ENCODE peak calls at places on chromosome 1, in seven cellular contexts. One of them, this sample, is unnamed.

GRCh38 chr1:225835752-225836151 is 25.8 kb downstream of the EPHX1 start:
- DNase-seq in left ventricle myocardium inferior: peak; percentile 82
- DNase-seq in activated T-helper 1 cell treated with anti-CD3 and anti-CD28 coated beads, Interleukin-12 subunit alpha, Interleukin-12 subunit beta, Interleukin-2, Interleukin-4 antibody, amounts not matched to agents 30 ng/mL and 10 ng/mL and 1 ng/mL, durations not matched to agents 14 hours and 24 hours and 36 hours: no peak
- DNase-seq in left cardiac atrium: peak; percentile 73
- DNase-seq in HuH-7.5: no peak
- DNase-seq in NCI-H2081: no peak
- DNase-seq in aorta: peak; percentile 91
- DNase-seq in this sample: peak; percentile 54

GRCh38 chr1:30725450-30726095 is 2.2 kb upstream of the MATN1 start:
- DNase-seq in left ventricle myocardium inferior: no peak
- DNase-seq in aorta: no peak
- DNase-seq in activated T-helper 1 cell treated with anti-CD3 and anti-CD28 coated beads, Interleukin-12 subunit alpha, Interleukin-12 subunit beta, Interleukin-2, Interleukin-4 antibody, amounts not matched to agents 30 ng/mL and 10 ng/mL and 1 ng/mL, durations not matched to agents 14 hours and 24 hours and 36 hours: no peak
- DNase-seq in NCI-H2081: no peak
- DNase-seq in left cardiac atrium: no peak
- DNase-seq in HuH-7.5: no peak
- DNase-seq in this sample: no peak

GRCh38 chr1:45552309-45552708 is 1.7 kb downstream of the AKR1A1 start:
- DNase-seq in activated T-helper 1 cell treated with anti-CD3 and anti-CD28 coated beads, Interleukin-12 subunit alpha, Interleukin-12 subunit beta, Interleukin-2, Interleukin-4 antibody, amounts not matched to agents 30 ng/mL and 10 ng/mL and 1 ng/mL, durations not matched to agents 14 hours and 24 hours and 36 hours: no peak
- DNase-seq in aorta: peak; percentile 31
- DNase-seq in NCI-H2081: peak; percentile 55
- DNase-seq in left cardiac atrium: no peak
- DNase-seq in HuH-7.5: no peak
- DNase-seq in left ventricle myocardium inferior: no peak
- DNase-seq in this sample: no peak

GRCh38 chr1:203599875-203600781 is 26.5 kb upstream of the ATP2B4 start:
- DNase-seq in aorta: no peak
- DNase-seq in activated T-helper 1 cell treated with anti-CD3 and anti-CD28 coated beads, Interleukin-12 subunit alpha, Interleukin-12 subunit beta, Interleukin-2, Interleukin-4 antibody, amounts not matched to agents 30 ng/mL and 10 ng/mL and 1 ng/mL, durations not matched to agents 14 hours and 24 hours and 36 hours: no peak
- DNase-seq in NCI-H2081: no peak
- DNase-seq in left ventricle myocardium inferior: no peak
- DNase-seq in HuH-7.5: no peak
- DNase-seq in left cardiac atrium: no peak
- DNase-seq in this sample: no peak

GRCh38 chr1:27403065-27403726 is 10.8 kb downstream of the GPR3 start:
- DNase-seq in left cardiac atrium: peak; percentile 74
- DNase-seq in HuH-7.5: no peak
- DNase-seq in aorta: peak; percentile 90
- DNase-seq in NCI-H2081: no peak
- DNase-seq in left ventricle myocardium inferior: peak; percentile 75
- DNase-seq in activated T-helper 1 cell treated with anti-CD3 and anti-CD28 coated beads, Interleukin-12 subunit alpha, Interleukin-12 subunit beta, Interleukin-2, Interleukin-4 antibody, amounts not matched to agents 30 ng/mL and 10 ng/mL and 1 ng/mL, durations not matched to agents 14 hours and 24 hours and 36 hours: no peak
- DNase-seq in this sample: peak; percentile 93

GRCh38 chr1:21763236-21763635 is 19.7 kb downstream of the USP48 start:
- DNase-seq in left ventricle myocardium inferior: no peak
- DNase-seq in HuH-7.5: no peak
- DNase-seq in left cardiac atrium: no peak
- DNase-seq in NCI-H2081: no peak
- DNase-seq in activated T-helper 1 cell treated with anti-CD3 and anti-CD28 coated beads, Interleukin-12 subunit alpha, Interleukin-12 subunit beta, Interleukin-2, Interleukin-4 antibody, amounts not matched to agents 30 ng/mL and 10 ng/mL and 1 ng/mL, durations not matched to agents 14 hours and 24 hours and 36 hours: no peak
- DNase-seq in aorta: no peak
- DNase-seq in this sample: no peak

GRCh38 chr1:94011709-94012590 is 102.7 kb upstream of the GCLM start:
- DNase-seq in NCI-H2081: no peak
- DNase-seq in left cardiac atrium: no peak
- DNase-seq in HuH-7.5: no peak
- DNase-seq in activated T-helper 1 cell treated with anti-CD3 and anti-CD28 coated beads, Interleukin-12 subunit alpha, Interleukin-12 subunit beta, Interleukin-2, Interleukin-4 antibody, amounts not matched to agents 30 ng/mL and 10 ng/mL and 1 ng/mL, durations not matched to agents 14 hours and 24 hours and 36 hours: no peak
- DNase-seq in left ventricle myocardium inferior: no peak
- DNase-seq in aorta: no peak
- DNase-seq in this sample: no peak

GRCh38 chr1:43538143-43538487 is 7.4 kb downstream of the PTPRF start:
- DNase-seq in left cardiac atrium: no peak
- DNase-seq in HuH-7.5: no peak
- DNase-seq in left ventricle myocardium inferior: no peak
- DNase-seq in activated T-helper 1 cell treated with anti-CD3 and anti-CD28 coated beads, Interleukin-12 subunit alpha, Interleukin-12 subunit beta, Interleukin-2, Interleukin-4 antibody, amounts not matched to agents 30 ng/mL and 10 ng/mL and 1 ng/mL, durations not matched to agents 14 hours and 24 hours and 36 hours: no peak
- DNase-seq in aorta: peak; percentile 57
- DNase-seq in NCI-H2081: no peak
- DNase-seq in this sample: peak; percentile 46

GRCh38 chr1:229452956-229453801 is 19.3 kb upstream of the ACTA1 start:
- DNase-seq in activated T-helper 1 cell treated with anti-CD3 and anti-CD28 coated beads, Interleukin-12 subunit alpha, Interleukin-12 subunit beta, Interleukin-2, Interleukin-4 antibody, amounts not matched to agents 30 ng/mL and 10 ng/mL and 1 ng/mL, durations not matched to agents 14 hours and 24 hours and 36 hours: no peak
- DNase-seq in NCI-H2081: peak; percentile 29
- DNase-seq in left ventricle myocardium inferior: no peak
- DNase-seq in left cardiac atrium: no peak
- DNase-seq in HuH-7.5: no peak
- DNase-seq in aorta: no peak
- DNase-seq in this sample: peak; percentile 45

GRCh38 chr1:57620589-57620988 is 196.7 kb upstream of the DAB1 start:
- DNase-seq in HuH-7.5: no peak
- DNase-seq in NCI-H2081: peak; percentile 6
- DNase-seq in activated T-helper 1 cell treated with anti-CD3 and anti-CD28 coated beads, Interleukin-12 subunit alpha, Interleukin-12 subunit beta, Interleukin-2, Interleukin-4 antibody, amounts not matched to agents 30 ng/mL and 10 ng/mL and 1 ng/mL, durations not matched to agents 14 hours and 24 hours and 36 hours: no peak
- DNase-seq in left ventricle myocardium inferior: no peak
- DNase-seq in aorta: no peak
- DNase-seq in left cardiac atrium: no peak
- DNase-seq in this sample: no peak

This sample was measured in osteoblast.